ENCODE peak calls at places on chromosomes 5 and 9, in five cellular contexts. A, H, Y, O and D are unnamed samples.

GRCh38 chr5:55151923-55152842 is 7.8 kb upstream of the GPX8 start:
- DNase-seq in A (peak; percentile 34), H (no peak), Y (no peak), O (no peak), D (no peak)

GRCh38 chr9:107738789-107739188 is 249.2 kb upstream of the KLF4 start:
- DNase-seq in A (no peak), H (no peak), Y (no peak), O (no peak), D (no peak)

GRCh38 chr9:7089794-7090193 is 332.0 kb downstream of the KDM4C start:
- DNase-seq in A (no peak), H (no peak), Y (no peak), O (no peak), D (no peak)

GRCh38 chr5:15604986-15605385 is 105.0 kb downstream of the FBXL7 start:
- DNase-seq in A (peak; percentile 43), H (no peak), Y (no peak), O (no peak), D (no peak)

GRCh38 chr5:45639038-45639437 is 57.1 kb downstream of the HCN1 start:
- DNase-seq in A (no peak), H (no peak), Y (no peak), O (no peak), D (no peak)

GRCh38 chr5:67301285-67301904 is 104.8 kb upstream of the CD180 start:
- DNase-seq in A (peak; percentile 42), H (no peak), Y (peak; percentile 92), O (no peak), D (no peak)

GRCh38 chr5:175694371-175695160 is 36.7 kb downstream of the HRH2 start:
- DNase-seq in A (no peak), H (no peak), Y (peak; percentile 28), O (no peak), D (no peak)

GRCh38 chr9:137277329-137278041 is at the start of gene TOR4A:
- DNase-seq in A (peak; percentile 43), H (peak; percentile 53), Y (peak; percentile 91), O (no peak), D (peak; percentile 79)

GRCh38 chr5:67058998-67059746 is 137.4 kb downstream of the CD180 start:
- DNase-seq in A (no peak), H (no peak), Y (no peak), O (peak; percentile 29), D (no peak)

GRCh38 chr5:104800440-104801048 is 1238.0 kb upstream of the NUDT12 start:
- DNase-seq in A (no peak), H (no peak), Y (no peak), O (peak; percentile 2), D (no peak)

GRCh38 chr9:129908846-129909245 is 73.6 kb downstream of the USP20 start:
- DNase-seq in A (no peak), H (no peak), Y (no peak), O (no peak), D (no peak)

GRCh38 chr5:131814990-131815389 is 18.2 kb upstream of the FNIP1 start:
- DNase-seq in A (no peak), H (no peak), Y (no peak), O (no peak), D (no peak)

GRCh38 chr5:82332064-82332855 is 54.1 kb upstream of the RPS23 start:
- DNase-seq in A (no peak), H (no peak), Y (no peak), O (no peak), D (no peak)

DNA sequence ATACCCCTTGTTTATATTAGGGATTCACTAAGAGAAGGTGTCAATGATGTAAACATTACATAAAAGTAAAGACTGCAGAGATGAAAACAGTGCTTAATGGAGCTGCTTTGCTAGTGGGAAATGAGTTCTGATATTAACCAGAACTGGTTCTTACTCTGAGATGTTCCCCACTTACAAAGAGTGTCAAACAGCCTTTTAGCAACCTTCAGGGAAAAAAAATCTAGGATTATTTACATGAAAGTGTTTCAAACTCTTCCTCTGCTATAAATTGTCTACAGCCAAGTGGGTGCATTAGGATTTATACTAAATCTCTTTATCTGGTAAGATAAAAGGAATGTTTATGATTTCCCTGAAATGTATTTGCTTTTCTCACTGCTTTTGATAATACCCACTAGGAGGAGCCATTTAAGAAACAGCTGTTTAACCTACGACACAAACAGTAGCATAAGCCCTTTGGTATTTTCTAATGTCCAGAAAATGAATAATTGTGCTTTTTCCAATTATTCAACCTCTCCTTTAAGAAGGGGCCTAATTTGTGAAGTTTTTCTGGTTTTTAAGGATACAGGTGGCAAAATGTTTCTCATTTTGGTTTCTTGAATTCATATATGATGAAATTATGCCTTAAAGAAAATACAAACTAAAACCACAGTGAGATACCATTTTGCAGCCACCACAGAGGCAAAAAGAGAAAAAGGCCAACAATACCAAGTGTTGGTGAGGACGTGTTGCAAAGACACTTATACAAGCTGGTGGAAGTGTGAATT is 186.3 kb downstream of the TLE4 start:
- DNase-seq in A (no peak), H (no peak), Y (no peak), O (no peak), D (no peak)
- TF ChIP-seq CTCF in A (peak; percentile 38), H (peak; percentile 16), Y (no peak), O (no peak), D (peak; percentile 62)

GRCh38 chr9:122151267-122151828 is 8.2 kb downstream of the NDUFA8 start:
- DNase-seq in A (no peak), H (no peak), Y (no peak), O (no peak), D (no peak)
- TF ChIP-seq CTCF in A (no peak), H (peak; percentile 15), Y (no peak), O (no peak), D (no peak)

DNA sequence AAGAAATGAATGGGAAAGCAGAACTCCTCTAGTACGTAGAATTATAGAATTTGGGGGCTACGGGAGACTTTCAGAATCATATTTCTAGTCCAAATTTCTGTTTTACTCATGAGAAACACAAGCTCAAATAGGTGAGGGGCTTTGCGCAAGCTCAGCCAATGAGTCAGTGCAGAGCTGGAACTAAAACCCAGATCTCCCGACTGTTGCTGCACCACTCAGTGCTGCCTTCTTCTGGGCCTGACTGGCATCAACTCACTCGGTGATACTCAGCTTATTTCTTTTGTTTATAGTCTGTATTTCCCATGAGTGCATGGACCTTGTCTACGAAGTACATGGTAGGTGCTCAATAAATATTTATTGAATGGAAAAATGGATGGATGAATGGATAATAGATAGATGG is 280.2 kb downstream of the CDK5RAP2 start:
- DNase-seq in A (no peak), H (no peak), Y (no peak), O (no peak), D (no peak)
- TF ChIP-seq CTCF in A (no peak), H (no peak), Y (no peak), O (peak; percentile 56), D (peak; percentile 15)

DNA sequence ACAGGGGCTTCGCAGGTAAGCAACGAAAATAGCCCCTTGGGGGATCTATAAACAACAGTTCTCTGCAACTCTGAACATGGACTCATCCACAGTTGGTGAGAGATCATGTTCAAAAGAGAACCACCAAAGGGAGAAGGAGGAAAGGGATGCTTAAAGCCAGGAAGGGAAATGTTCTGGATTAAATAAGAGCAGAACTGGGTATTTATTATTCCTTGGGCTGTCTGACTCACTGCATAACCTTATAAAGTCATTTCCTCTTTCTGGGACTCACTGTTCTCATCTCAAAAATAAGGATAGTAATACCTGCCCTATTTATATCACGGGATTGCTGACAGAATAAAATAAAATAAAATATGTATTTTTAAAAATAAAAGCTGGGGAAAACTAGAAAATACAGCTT is 11.2 kb upstream of the MARCHF3 start:
- DNase-seq in A (no peak), H (no peak), Y (no peak), O (no peak), D (no peak)
- TF ChIP-seq CTCF in A (no peak), H (no peak), Y (no peak), O (no peak), D (no peak)

GRCh38 chr9:33447404-33448158 is at the start of gene AQP3:
- DNase-seq in A (no peak), H (peak; percentile 62), Y (peak; percentile 80), O (no peak), D (peak; percentile 76)
- TF ChIP-seq CTCF in A (no peak), H (no peak), Y (no peak), O (peak; percentile 58), D (peak; percentile 37)

GRCh38 chr5:95842955-95843544 is 20.5 kb upstream of the GLRX start:
- DNase-seq in A (no peak), H (no peak), Y (peak; percentile 74), O (no peak), D (no peak)
- TF ChIP-seq CTCF in A (no peak), H (no peak), Y (no peak), O (no peak), D (no peak)